ENCODE peak calls at places on chromosomes 12 and 14, in nine cellular contexts. H is activated T-helper 1 cell treated with anti-CD3 and anti-CD28 coated beads, Interleukin-2, amount 50 U/mL, for 16 hours; X is MM.1S; J is cardiac septum; F is HCT116; G is NCI-H748 treated with DMSO at 0.1 percent for 48 hours; I is NCI-H1417; T is naive thymus-derived CD8-positive, alpha-beta T cell; V is fibroblast of pulmonary artery. Y is an unnamed sample.
A peak's percentile ranks its signal among the peaks of the same experiment; 100 is the strongest.

GRCh38 chr14:95319312-95320075 is at the start of gene CLMN:
- DNase-seq in V (peak; percentile 27), J (no peak), T (peak; percentile 29), G (peak; percentile 65), H (no peak), F (peak; percentile 16), I (peak; percentile 87), X (peak; percentile 20), Y (peak; percentile 26)

GRCh38 chr12:109346920-109347319 is 780 bp upstream of the MYO1H start:
- DNase-seq in V (no peak), F (no peak), G (no peak), H (no peak), T (no peak), X (no peak), I (no peak), J (no peak), Y (no peak)

GRCh38 chr12:6182279-6182898 is 17.8 kb upstream of the CD9 start:
- DNase-seq in F (no peak), X (no peak), V (peak; percentile 88), G (peak; percentile 32), I (peak; percentile 63), T (no peak), H (no peak), J (no peak), Y (no peak)

GRCh38 chr12:1531160-1531653 is 63.2 kb downstream of the FBXL14 start:
- DNase-seq in J (no peak), F (no peak), G (no peak), T (no peak), H (no peak), X (no peak), V (no peak), I (peak; percentile 72), Y (no peak)

GRCh38 chr12:26122681-26123481 is 2.0 kb downstream of the BHLHE41 start:
- DNase-seq in F (no peak), I (peak; percentile 80), G (peak; percentile 21), T (no peak), H (no peak), V (peak; percentile 82), J (peak; percentile 78), X (peak; percentile 76), Y (no peak)

GRCh38 chr12:78759387-78759786 is 105.2 kb upstream of the SYT1 start:
- DNase-seq in I (no peak), X (no peak), T (no peak), J (no peak), H (no peak), V (peak; percentile 97), G (peak; percentile 12), F (no peak), Y (no peak)

GRCh38 chr12:71955946-71956345 is 17.3 kb downstream of the TPH2 start:
- DNase-seq in J (no peak), H (no peak), F (no peak), V (no peak), G (no peak), I (no peak), X (no peak), T (no peak), Y (no peak)

GRCh38 chr12:2739832-2740641 is 54.7 kb upstream of the FKBP4 start:
- DNase-seq in X (no peak), G (peak; percentile 1), I (peak; percentile 34), J (no peak), T (no peak), H (no peak), V (peak; percentile 61), F (no peak), Y (no peak)